ENCODE peak calls at places on chromosomes 13 and 19, in five cellular contexts. R is AG04449, H is fibroblast of the aortic adventitia, Q is fibroblast of lung, F is epithelial cell of esophagus. W is an unnamed sample.

GRCh38 chr19:2037676-2038255 is 13.3 kb downstream of the MKNK2 start:
- DNase-seq in R (no peak), H (no peak), Q (no peak), F (no peak), W (no peak)

GRCh38 chr13:108044929-108045328 is 170.4 kb downstream of the LIG4 start:
- DNase-seq in R (no peak), H (no peak), Q (no peak), F (no peak), W (no peak)

GRCh38 chr19:13337181-13337580 is 169.1 kb downstream of the CACNA1A start:
- DNase-seq in R (no peak), H (peak), Q (no peak), F (no peak), W (no peak)

GRCh38 chr13:52159159-52159982 is at the start of gene NEK3:
- DNase-seq in R (no peak), H (peak), Q (peak), F (peak), W (peak)

GRCh38 chr19:47376589-47377144 is 27.6 kb downstream of the DHX34 start:
- DNase-seq in R (no peak), H (no peak), Q (no peak), F (no peak), W (no peak)

GRCh38 chr19:46470376-46470775 is 987 bp downstream of the PNMA8A start:
- DNase-seq in R (no peak), H (no peak), Q (no peak), F (no peak), W (no peak)

GRCh38 chr13:65638572-65639168 is 1591.5 kb downstream of the PCDH9 start:
- DNase-seq in R (peak), H (peak), Q (peak), F (peak), W (no peak)

GRCh38 chr13:38042771-38043170 is 173.2 kb upstream of the TRPC4 start:
- DNase-seq in R (peak), H (peak), Q (peak), F (no peak), W (no peak)

GRCh38 chr13:36094478-36094877 is 36.7 kb downstream of the DCLK1 start:
- DNase-seq in R (no peak), H (no peak), Q (no peak), F (no peak), W (no peak)

GRCh38 chr19:32416749-32417469 is 11.3 kb downstream of the DPY19L3 start:
- DNase-seq in R (no peak), H (peak), Q (peak), F (peak), W (no peak)

GRCh38 chr19:5125797-5126497 is 157.0 kb downstream of the KDM4B start:
- DNase-seq in R (no peak), H (no peak), Q (peak), F (no peak), W (no peak)

GRCh38 chr13:95533545-95534135 is 18.9 kb upstream of the CLDN10 start:
- DNase-seq in R (no peak), H (no peak), Q (no peak), F (no peak), W (no peak)

GRCh38 chr13:39023316-39023715 is 14.6 kb downstream of the PROSER1 start:
- DNase-seq in R (peak), H (peak), Q (no peak), F (peak), W (no peak)

GRCh38 chr19:18894254-18895037 is 1.5 kb downstream of the CERS1 start:
- DNase-seq in R (no peak), H (peak), Q (peak), F (no peak), W (no peak)

GRCh38 chr19:9565900-9566705 is 18.2 kb downstream of the ZNF121 start:
- DNase-seq in R (no peak), H (peak), Q (peak), F (peak), W (no peak)

GRCh38 chr19:41193420-41194156 is 569 bp downstream of the CYP2S1 start:
- DNase-seq in R (no peak), H (no peak), Q (no peak), F (no peak), W (no peak)

GRCh38 chr13:94462670-94463069 is 16.8 kb downstream of the DCT start:
- DNase-seq in R (no peak), H (no peak), Q (no peak), F (no peak), W (no peak)

GRCh38 chr19:11261902-11262839 is at the start of gene DOCK6:
- DNase-seq in R (no peak), H (no peak), Q (no peak), F (no peak), W (peak)
- TF ChIP-seq CTCF in R (peak), H (peak), Q (peak), F (peak), W (peak)

GRCh38 chr13:85417807-85418206 is 381.4 kb downstream of the SLITRK6 start:
- DNase-seq in R (no peak), H (no peak), Q (peak), F (no peak), W (no peak)
- TF ChIP-seq CTCF in R (no peak), H (no peak), Q (no peak), F (no peak), W (no peak)

DNA sequence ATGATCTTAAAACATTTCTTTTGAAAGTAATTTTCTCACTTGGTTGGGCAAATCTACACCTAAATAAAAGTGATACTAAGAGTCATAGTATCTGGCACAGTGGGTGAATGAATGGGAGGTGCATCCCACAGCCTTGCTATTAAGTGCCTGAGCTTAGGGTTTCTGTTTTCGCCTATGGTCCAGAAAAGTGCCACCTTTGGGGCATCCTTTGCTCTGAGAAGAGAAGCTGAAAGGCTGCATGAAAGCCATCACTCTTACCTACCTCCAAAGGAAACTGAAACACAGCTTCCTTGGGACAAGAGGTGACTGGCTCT is 55.6 kb upstream of the AKAP11 start:
- DNase-seq in R (no peak), H (no peak), Q (no peak), F (no peak), W (no peak)
- TF ChIP-seq CTCF in R (no peak), H (no peak), Q (no peak), F (no peak), W (no peak)

GRCh38 chr13:102726430-102726829 is 31.6 kb upstream of the METTL21C start:
- DNase-seq in R (no peak), H (no peak), Q (no peak), F (peak), W (no peak)
- TF ChIP-seq CTCF in R (no peak), H (no peak), Q (no peak), F (peak), W (no peak)

GRCh38 chr13:91247768-91248167 is 99.7 kb upstream of the MIR17HG start:
- DNase-seq in R (no peak), H (no peak), Q (no peak), F (peak), W (no peak)
- TF ChIP-seq CTCF in R (no peak), H (no peak), Q (no peak), F (no peak), W (peak)

GRCh38 chr19:53916004-53916403 is 6.9 kb downstream of the CACNG7 start:
- DNase-seq in R (no peak), H (no peak), Q (no peak), F (no peak), W (no peak)

GRCh38 chr19:53915000-53915399 is 5.9 kb downstream of the CACNG7 start:
- DNase-seq in R (no peak), H (no peak), Q (no peak), F (no peak), W (no peak)

GRCh38 chr19:53910170-53910518 is 1.1 kb downstream of the CACNG7 start:
- DNase-seq in R (no peak), H (peak), Q (no peak), F (no peak), W (no peak)

GRCh38 chr19:53909471-53910169 is 542 bp downstream of the CACNG7 start:
- DNase-seq in R (no peak), H (no peak), Q (no peak), F (no peak), W (no peak)

GRCh38 chr19:53912653-53913052 is 3.6 kb downstream of the CACNG7 start:
- DNase-seq in R (no peak), H (no peak), Q (no peak), F (no peak), W (no peak)
- TF ChIP-seq CTCF in R (no peak), H (peak), Q (no peak), F (no peak), W (peak)

W was measured in progenitor cell of endocrine pancreas.